ENCODE peak calls at places on chromosome 19, in four cellular contexts. V is KG1, P is HEK293T, N is C1 segment of cervical spinal cord. Y is an unnamed sample.

GRCh38 chr19:46426035-46426505 is 2.7 kb downstream of the PNMA8C start:
- DNase-seq in V (no peak), P (no peak), N (no peak), Y (no peak)

GRCh38 chr19:5913739-5914357 is at the start of gene CAPS:
- DNase-seq in V (no peak), P (no peak), N (peak; percentile 57), Y (no peak)

GRCh38 chr19:47427241-47428176 is 8.2 kb upstream of the MEIS3 start:
- DNase-seq in V (peak; percentile 38), P (peak; percentile 75), N (no peak), Y (peak; percentile 86)

GRCh38 chr19:56603829-56604228 is 8.7 kb downstream of the ZNF71 start:
- DNase-seq in V (no peak), P (no peak), N (peak; percentile 38), Y (no peak)

GRCh38 chr19:13995017-13995728 is 10.9 kb downstream of the RFX1 start:
- DNase-seq in V (no peak), P (no peak), N (peak; percentile 32), Y (no peak)

GRCh38 chr19:43779820-43780219 is 953 bp downstream of the KCNN4 start:
- DNase-seq in V (peak; percentile 54), P (no peak), N (no peak), Y (no peak)

GRCh38 chr19:55913643-55914268 is 18.4 kb downstream of the NLRP13 start:
- DNase-seq in V (no peak), P (peak; percentile 26), N (no peak), Y (no peak)

GRCh38 chr19:54684537-54684936 is 21.8 kb downstream of the LILRB4 start:
- DNase-seq in V (peak; percentile 25), P (peak; percentile 16), N (no peak), Y (no peak)

GRCh38 chr19:43229315-43229714 is 23.9 kb upstream of the PSG4 start:
- DNase-seq in V (no peak), P (peak; percentile 22), N (no peak), Y (no peak)

GRCh38 chr19:42091300-42092266 is 15.6 kb downstream of the ZNF574 start:
- DNase-seq in V (no peak), P (no peak), N (no peak), Y (no peak)

GRCh38 chr19:3975144-3975543 is 4.2 kb upstream of the DAPK3 start:
- DNase-seq in V (no peak), P (no peak), N (no peak), Y (no peak)

GRCh38 chr19:11475861-11476260 is 5.0 kb downstream of the ELAVL3 start:
- DNase-seq in V (no peak), P (no peak), N (no peak), Y (no peak)

GRCh38 chr19:32580353-32580900 is 563 bp upstream of the PDCD5 start:
- DNase-seq in V (no peak), P (no peak), N (no peak), Y (no peak)

GRCh38 chr19:31880283-31880682 is 465.1 kb upstream of the ZNF507 start:
- DNase-seq in V (no peak), P (no peak), N (no peak), Y (no peak)

GRCh38 chr19:35661995-35662340 is 4.3 kb upstream of the UPK1A start:
- DNase-seq in V (no peak), P (no peak), N (no peak), Y (no peak)

GRCh38 chr19:57803594-57804325 is 11.0 kb downstream of the ZNF552 start:
- DNase-seq in V (no peak), P (no peak), N (no peak), Y (peak; percentile 53)

GRCh38 chr19:43768273-43769050 is 12.3 kb downstream of the KCNN4 start:
- DNase-seq in V (no peak), P (no peak), N (no peak), Y (no peak)

GRCh38 chr19:43362179-43362578 is 8.7 kb downstream of the CD177 start:
- DNase-seq in V (no peak), P (no peak), N (no peak), Y (no peak)

GRCh38 chr19:39390460-39390758 is 497 bp downstream of the PAF1 start:
- DNase-seq in V (no peak), P (no peak), N (no peak), Y (no peak)

GRCh38 chr19:55720801-55721200 is 17.4 kb downstream of the NLRP9 start:
- DNase-seq in V (no peak), P (no peak), N (no peak), Y (no peak)

Y was measured in endothelial cell.